ENCODE peak calls at places on chromosomes 12 and 14, in nine cellular contexts. One of them, this sample, is unnamed.

GRCh38 chr14:54000341-54000811 is 43.8 kb upstream of the BMP4 start:
- DNase-seq in RWPE1: no peak
- DNase-seq in neural progenitor cell: no peak
- DNase-seq in fibroblast of villous mesenchyme: peak
- DNase-seq in GM10248: no peak
- DNase-seq in neural crest cell: no peak
- DNase-seq in dorsolateral prefrontal cortex: no peak
- DNase-seq in stomach: no peak
- DNase-seq in CD8-positive, alpha-beta T cell: no peak
- DNase-seq in this sample: no peak

GRCh38 chr12:57204454-57204853 is 12.1 kb upstream of the NXPH4 start:
- DNase-seq in RWPE1: no peak
- DNase-seq in neural progenitor cell: no peak
- DNase-seq in fibroblast of villous mesenchyme: no peak
- DNase-seq in GM10248: no peak
- DNase-seq in neural crest cell: no peak
- DNase-seq in dorsolateral prefrontal cortex: no peak
- DNase-seq in stomach: no peak
- DNase-seq in CD8-positive, alpha-beta T cell: no peak
- DNase-seq in this sample: no peak

GRCh38 chr14:54253195-54253947 is 143.4 kb upstream of the CDKN3 start:
- DNase-seq in RWPE1: peak
- DNase-seq in neural progenitor cell: no peak
- DNase-seq in fibroblast of villous mesenchyme: peak
- DNase-seq in GM10248: peak
- DNase-seq in neural crest cell: no peak
- DNase-seq in dorsolateral prefrontal cortex: no peak
- DNase-seq in stomach: no peak
- DNase-seq in CD8-positive, alpha-beta T cell: no peak
- DNase-seq in this sample: peak

GRCh38 chr14:65225299-65226159 is 123.2 kb upstream of the MAX start:
- DNase-seq in RWPE1: no peak
- DNase-seq in neural progenitor cell: no peak
- DNase-seq in fibroblast of villous mesenchyme: no peak
- DNase-seq in GM10248: no peak
- DNase-seq in neural crest cell: no peak
- DNase-seq in dorsolateral prefrontal cortex: no peak
- DNase-seq in stomach: no peak
- DNase-seq in CD8-positive, alpha-beta T cell: no peak
- DNase-seq in this sample: no peak

GRCh38 chr12:24839268-24839791 is 109.6 kb downstream of the BCAT1 start:
- DNase-seq in RWPE1: no peak
- DNase-seq in neural progenitor cell: no peak
- DNase-seq in fibroblast of villous mesenchyme: peak
- DNase-seq in GM10248: peak
- DNase-seq in neural crest cell: no peak
- DNase-seq in dorsolateral prefrontal cortex: no peak
- DNase-seq in stomach: no peak
- DNase-seq in CD8-positive, alpha-beta T cell: no peak
- DNase-seq in this sample: peak

GRCh38 chr12:88946377-88946997 is 366.2 kb upstream of the KITLG start:
- DNase-seq in RWPE1: no peak
- DNase-seq in neural progenitor cell: no peak
- DNase-seq in fibroblast of villous mesenchyme: peak
- DNase-seq in GM10248: no peak
- DNase-seq in neural crest cell: no peak
- DNase-seq in dorsolateral prefrontal cortex: no peak
- DNase-seq in stomach: no peak
- DNase-seq in CD8-positive, alpha-beta T cell: no peak
- DNase-seq in this sample: no peak

GRCh38 chr12:44812062-44812461 is 64.1 kb downstream of the NELL2 start:
- DNase-seq in RWPE1: no peak
- DNase-seq in neural progenitor cell: no peak
- DNase-seq in fibroblast of villous mesenchyme: no peak
- DNase-seq in GM10248: no peak
- DNase-seq in neural crest cell: no peak
- DNase-seq in dorsolateral prefrontal cortex: no peak
- DNase-seq in stomach: no peak
- DNase-seq in CD8-positive, alpha-beta T cell: no peak
- DNase-seq in this sample: no peak

GRCh38 chr12:27852742-27853141 is 72.7 kb upstream of the MANSC4 start:
- DNase-seq in RWPE1: no peak
- DNase-seq in neural progenitor cell: no peak
- DNase-seq in fibroblast of villous mesenchyme: no peak
- DNase-seq in GM10248: no peak
- DNase-seq in neural crest cell: no peak
- DNase-seq in dorsolateral prefrontal cortex: no peak
- DNase-seq in stomach: no peak
- DNase-seq in CD8-positive, alpha-beta T cell: no peak
- DNase-seq in this sample: no peak

GRCh38 chr14:97218336-97218712 is 421.1 kb downstream of the VRK1 start:
- DNase-seq in RWPE1: no peak
- DNase-seq in neural progenitor cell: peak
- DNase-seq in fibroblast of villous mesenchyme: no peak
- DNase-seq in GM10248: no peak
- DNase-seq in neural crest cell: peak
- DNase-seq in dorsolateral prefrontal cortex: no peak
- DNase-seq in stomach: no peak
- DNase-seq in CD8-positive, alpha-beta T cell: no peak
- DNase-seq in this sample: no peak

GRCh38 chr12:8078400-8078799 is 3.7 kb upstream of the NECAP1 start:
- DNase-seq in RWPE1: peak
- DNase-seq in neural progenitor cell: peak
- DNase-seq in fibroblast of villous mesenchyme: peak
- DNase-seq in GM10248: peak
- DNase-seq in neural crest cell: no peak
- DNase-seq in dorsolateral prefrontal cortex: no peak
- DNase-seq in stomach: no peak
- DNase-seq in CD8-positive, alpha-beta T cell: peak
- DNase-seq in this sample: no peak

GRCh38 chr14:94388027-94388895 is at the start of gene SERPINA1:
- DNase-seq in RWPE1: peak
- DNase-seq in neural progenitor cell: no peak
- DNase-seq in fibroblast of villous mesenchyme: no peak
- DNase-seq in GM10248: no peak
- DNase-seq in neural crest cell: no peak
- DNase-seq in dorsolateral prefrontal cortex: no peak
- DNase-seq in stomach: peak
- DNase-seq in CD8-positive, alpha-beta T cell: no peak
- DNase-seq in this sample: no peak

GRCh38 chr12:49552014-49552413 is 13.2 kb downstream of the KCNH3 start:
- DNase-seq in RWPE1: no peak
- DNase-seq in neural progenitor cell: no peak
- DNase-seq in fibroblast of villous mesenchyme: no peak
- DNase-seq in GM10248: no peak
- DNase-seq in neural crest cell: no peak
- DNase-seq in dorsolateral prefrontal cortex: peak
- DNase-seq in stomach: no peak
- DNase-seq in CD8-positive, alpha-beta T cell: no peak
- DNase-seq in this sample: peak

GRCh38 chr14:103186241-103186835 is 63.1 kb downstream of the TNFAIP2 start:
- DNase-seq in RWPE1: no peak
- DNase-seq in neural progenitor cell: peak
- DNase-seq in fibroblast of villous mesenchyme: no peak
- DNase-seq in GM10248: no peak
- DNase-seq in neural crest cell: no peak
- DNase-seq in dorsolateral prefrontal cortex: no peak
- DNase-seq in stomach: no peak
- DNase-seq in CD8-positive, alpha-beta T cell: no peak
- DNase-seq in this sample: no peak

GRCh38 chr12:120980800-120981368 is 2.5 kb downstream of the HNF1A start:
- DNase-seq in RWPE1: no peak
- DNase-seq in neural progenitor cell: no peak
- DNase-seq in fibroblast of villous mesenchyme: no peak
- DNase-seq in GM10248: no peak
- DNase-seq in neural crest cell: no peak
- DNase-seq in dorsolateral prefrontal cortex: no peak
- DNase-seq in stomach: peak
- DNase-seq in CD8-positive, alpha-beta T cell: no peak
- DNase-seq in this sample: no peak

DNA sequence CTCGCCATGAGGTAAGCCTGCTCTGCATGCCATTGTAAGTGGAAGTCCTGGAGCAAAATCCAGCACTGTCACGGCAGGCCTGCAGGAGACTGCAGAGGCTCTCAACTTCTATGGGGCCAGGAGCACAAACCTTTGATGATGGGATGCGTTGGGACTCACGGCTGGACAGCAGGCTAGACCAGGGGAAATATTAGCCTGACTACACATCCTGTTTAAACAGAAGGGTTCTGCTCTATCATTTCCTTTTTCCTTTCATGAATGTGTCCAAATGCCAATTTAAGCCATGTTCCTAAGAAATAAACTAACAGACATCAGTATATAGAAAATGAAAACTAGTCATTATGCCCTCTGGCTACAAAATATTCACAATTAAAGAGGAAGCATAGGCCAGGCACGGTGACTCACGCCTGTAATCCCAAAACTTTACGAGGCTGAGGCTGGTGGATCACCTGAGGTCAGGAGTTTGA is 33.9 kb upstream of the RASSF8 start:
- DNase-seq in RWPE1: peak
- DNase-seq in neural progenitor cell: peak
- DNase-seq in fibroblast of villous mesenchyme: peak
- DNase-seq in GM10248: no peak
- DNase-seq in neural crest cell: no peak
- DNase-seq in dorsolateral prefrontal cortex: no peak
- DNase-seq in stomach: no peak
- DNase-seq in CD8-positive, alpha-beta T cell: no peak
- DNase-seq in this sample: no peak
- TF ChIP-seq CTCF in RWPE1: no peak
- TF ChIP-seq CTCF in neural progenitor cell: no peak
- TF ChIP-seq CTCF in fibroblast of villous mesenchyme: no peak
- TF ChIP-seq CTCF in GM10248: no peak
- TF ChIP-seq CTCF in neural crest cell: no peak
- TF ChIP-seq CTCF in dorsolateral prefrontal cortex: no peak
- TF ChIP-seq CTCF in stomach: no peak
- TF ChIP-seq CTCF in CD8-positive, alpha-beta T cell: no peak
- TF ChIP-seq CTCF in this sample: no peak

GRCh38 chr12:107487011-107487680 is 198.5 kb upstream of the PWP1 start:
- DNase-seq in RWPE1: no peak
- DNase-seq in neural progenitor cell: no peak
- DNase-seq in fibroblast of villous mesenchyme: no peak
- DNase-seq in GM10248: no peak
- DNase-seq in neural crest cell: no peak
- DNase-seq in dorsolateral prefrontal cortex: no peak
- DNase-seq in stomach: no peak
- DNase-seq in CD8-positive, alpha-beta T cell: no peak
- DNase-seq in this sample: no peak
- TF ChIP-seq CTCF in RWPE1: no peak
- TF ChIP-seq CTCF in neural progenitor cell: no peak
- TF ChIP-seq CTCF in fibroblast of villous mesenchyme: no peak
- TF ChIP-seq CTCF in GM10248: no peak
- TF ChIP-seq CTCF in neural crest cell: no peak
- TF ChIP-seq CTCF in dorsolateral prefrontal cortex: no peak
- TF ChIP-seq CTCF in stomach: no peak
- TF ChIP-seq CTCF in CD8-positive, alpha-beta T cell: no peak
- TF ChIP-seq CTCF in this sample: no peak

GRCh38 chr12:132827763-132828703 is 636 bp downstream of the GOLGA3 start:
- DNase-seq in RWPE1: peak
- DNase-seq in neural progenitor cell: no peak
- DNase-seq in fibroblast of villous mesenchyme: peak
- DNase-seq in GM10248: peak
- DNase-seq in neural crest cell: peak
- DNase-seq in dorsolateral prefrontal cortex: no peak
- DNase-seq in stomach: peak
- DNase-seq in CD8-positive, alpha-beta T cell: no peak
- DNase-seq in this sample: peak
- TF ChIP-seq CTCF in RWPE1: no peak
- TF ChIP-seq CTCF in neural progenitor cell: no peak
- TF ChIP-seq CTCF in fibroblast of villous mesenchyme: peak
- TF ChIP-seq CTCF in GM10248: no peak
- TF ChIP-seq CTCF in neural crest cell: no peak
- TF ChIP-seq CTCF in dorsolateral prefrontal cortex: no peak
- TF ChIP-seq CTCF in stomach: no peak
- TF ChIP-seq CTCF in CD8-positive, alpha-beta T cell: no peak
- TF ChIP-seq CTCF in this sample: no peak

DNA sequence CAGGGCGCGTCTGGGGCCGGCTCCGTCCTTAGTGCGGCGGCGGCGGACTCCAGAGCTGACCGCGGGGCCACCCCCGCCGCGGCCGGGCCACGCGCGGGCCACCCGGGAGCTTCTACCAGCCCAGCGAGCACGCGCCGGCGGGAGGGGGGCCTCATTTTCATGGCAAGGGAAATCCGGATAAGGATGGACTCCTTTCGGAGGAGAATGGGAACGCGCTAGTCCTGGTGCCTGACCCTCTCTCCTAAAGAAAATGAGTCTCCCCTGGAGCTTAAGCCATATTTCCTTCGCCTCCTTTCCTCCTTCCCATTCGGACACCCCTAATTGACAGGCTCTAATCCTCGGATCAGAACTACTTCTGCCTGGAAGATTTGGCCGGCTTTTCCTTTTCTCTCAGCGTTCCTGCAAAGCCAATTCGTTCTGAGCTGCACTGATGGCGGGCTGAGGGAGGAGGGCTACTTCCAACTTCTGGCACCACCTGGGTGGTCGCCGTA is 81.8 kb upstream of the HMGA2 start:
- DNase-seq in RWPE1: peak
- DNase-seq in neural progenitor cell: peak
- DNase-seq in fibroblast of villous mesenchyme: peak
- DNase-seq in GM10248: no peak
- DNase-seq in neural crest cell: peak
- DNase-seq in dorsolateral prefrontal cortex: peak
- DNase-seq in stomach: no peak
- DNase-seq in CD8-positive, alpha-beta T cell: no peak
- DNase-seq in this sample: no peak
- TF ChIP-seq CTCF in RWPE1: no peak
- TF ChIP-seq CTCF in neural progenitor cell: no peak
- TF ChIP-seq CTCF in fibroblast of villous mesenchyme: no peak
- TF ChIP-seq CTCF in GM10248: no peak
- TF ChIP-seq CTCF in neural crest cell: no peak
- TF ChIP-seq CTCF in dorsolateral prefrontal cortex: no peak
- TF ChIP-seq CTCF in stomach: no peak
- TF ChIP-seq CTCF in CD8-positive, alpha-beta T cell: no peak
- TF ChIP-seq CTCF in this sample: no peak

GRCh38 chr12:68815232-68815927 is 7.4 kb downstream of the MDM2 start:
- DNase-seq in RWPE1: no peak
- DNase-seq in neural progenitor cell: no peak
- DNase-seq in fibroblast of villous mesenchyme: no peak
- DNase-seq in GM10248: no peak
- DNase-seq in neural crest cell: no peak
- DNase-seq in dorsolateral prefrontal cortex: no peak
- DNase-seq in stomach: no peak
- DNase-seq in CD8-positive, alpha-beta T cell: no peak
- DNase-seq in this sample: no peak
- TF ChIP-seq CTCF in RWPE1: no peak
- TF ChIP-seq CTCF in neural progenitor cell: no peak
- TF ChIP-seq CTCF in fibroblast of villous mesenchyme: no peak
- TF ChIP-seq CTCF in GM10248: no peak
- TF ChIP-seq CTCF in neural crest cell: no peak
- TF ChIP-seq CTCF in dorsolateral prefrontal cortex: no peak
- TF ChIP-seq CTCF in stomach: no peak
- TF ChIP-seq CTCF in CD8-positive, alpha-beta T cell: no peak
- TF ChIP-seq CTCF in this sample: no peak

This sample was measured in GM13977.